ENCODE peak calls at places on chromosomes 12 and 14, in seven cellular contexts. K is neuronal stem cell, D is GM23248, U is astrocyte, Y is HCT116, I is neural progenitor cell, O is adipocyte. Z is an unnamed sample.
A peak's percentile ranks its signal among the peaks of the same experiment; 100 is the strongest.

GRCh38 chr12:120885521-120885920 is 18.6 kb downstream of the SPPL3 start:
- DNase-seq in O (no peak), I (no peak), K (no peak), Y (no peak), U (no peak), D (no peak), Z (no peak)

GRCh38 chr14:94120667-94121335 is 8.6 kb downstream of the IFI27L2 start:
- DNase-seq in K (no peak), I (no peak), U (peak; percentile 79), O (peak; percentile 39), Y (no peak), D (peak; percentile 86), Z (no peak)

GRCh38 chr12:47828967-47829482 is 9.3 kb upstream of the HDAC7 start:
- DNase-seq in O (peak; percentile 86), U (no peak), I (no peak), Y (peak; percentile 41), K (no peak), D (peak; percentile 79), Z (no peak)

GRCh38 chr12:82857276-82857675 is 170.6 kb downstream of the TMTC2 start:
- DNase-seq in I (no peak), Y (no peak), O (no peak), D (no peak), U (no peak), K (no peak), Z (no peak)

GRCh38 chr14:96121660-96122395 is 82.7 kb downstream of the C14orf132 start:
- DNase-seq in U (peak; percentile 71), I (no peak), D (peak; percentile 84), O (peak; percentile 74), Y (no peak), K (no peak), Z (no peak)

GRCh38 chr14:59895721-59896120 is 24.2 kb upstream of the LRRC9 start:
- DNase-seq in K (no peak), O (no peak), I (no peak), Y (no peak), U (no peak), D (no peak), Z (no peak)

GRCh38 chr12:6341439-6342139 is at the start of gene TNFRSF1A:
- DNase-seq in I (peak; percentile 62), O (peak; percentile 92), Y (no peak), K (no peak), U (peak; percentile 73), D (peak; percentile 91), Z (no peak)

GRCh38 chr14:74882103-74882920 is 596 bp downstream of the DLST start:
- DNase-seq in O (peak; percentile 80), D (peak; percentile 90), U (peak; percentile 32), I (peak; percentile 65), K (peak; percentile 17), Y (no peak), Z (peak; percentile 84)

GRCh38 chr14:91339076-91339475 is 78.5 kb downstream of the CCDC88C start:
- DNase-seq in Y (no peak), K (no peak), O (no peak), D (no peak), I (no peak), U (no peak), Z (no peak)
- H3K9ac ChIP-seq in Y (no peak overlapping the region), K (peak overlapping the region; percentile 56), O (no peak overlapping the region), D (no peak overlapping the region), I (no peak overlapping the region), U (no peak overlapping the region), Z (no peak overlapping the region)

GRCh38 chr12:53748072-53748840 is 3.5 kb downstream of the CISTR start:
- DNase-seq in D (no peak), U (no peak), I (peak; percentile 84), O (no peak), Y (no peak), K (no peak), Z (no peak)
- H3K27me3 ChIP-seq in D (peaks cover 80% of the 10 kb centered on the region), U (peaks cover 80% of the 10 kb centered on the region), I (peaks cover 94% of the 10 kb centered on the region), O (peaks cover 80% of the 10 kb centered on the region), Y (no peaks in the 10 kb centered on the region), K (peaks cover 89% of the 10 kb centered on the region), Z (no peaks in the 10 kb centered on the region)

GRCh38 chr12:122943196-122943595 is 23.1 kb downstream of the ABCB9 start:
- DNase-seq in Y (no peak), U (no peak), D (peak; percentile 13), O (no peak), K (no peak), I (no peak), Z (no peak)
- H3K4me1 ChIP-seq in Y (peaks cover 82% of the 10 kb centered on the region), U (peaks cover 38% of the 10 kb centered on the region), D (peaks cover 28% of the 10 kb centered on the region), O (peaks cover 22% of the 10 kb centered on the region), K (peaks cover 7% of the 10 kb centered on the region), I (no peaks in the 10 kb centered on the region), Z (no peaks in the 10 kb centered on the region)

DNA sequence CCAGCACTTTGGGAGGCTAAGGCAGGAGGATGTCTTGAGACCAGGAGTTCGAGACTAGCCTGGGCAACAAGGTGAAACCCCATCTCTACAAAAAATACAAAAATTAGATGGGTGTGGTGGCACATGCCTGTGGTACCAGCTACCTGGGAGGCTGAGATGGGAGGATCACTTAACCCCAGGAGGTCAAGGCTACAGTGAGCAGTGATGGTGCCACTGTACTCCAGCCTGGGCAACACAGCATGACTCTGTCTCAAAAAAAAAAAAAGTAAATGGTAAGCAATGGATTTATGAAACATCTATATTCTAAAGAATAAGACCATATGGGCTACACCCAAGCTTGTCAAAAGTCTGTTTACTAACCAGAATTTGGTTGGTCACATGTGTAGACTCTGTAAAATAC is 12.3 kb downstream of the FGD6 start:
- DNase-seq in D (peak; percentile 17), U (no peak), I (no peak), K (no peak), Y (no peak), O (no peak), Z (no peak)
- H3K9ac ChIP-seq in D (peak overlapping the region; percentile 66), U (peak overlapping the region; percentile 79), I (no peak overlapping the region), K (no peak overlapping the region), Y (peak overlapping the region; percentile 68), O (peak overlapping the region; percentile 85), Z (no peak overlapping the region)

GRCh38 chr12:132386926-132387497 is 57.6 kb upstream of the GALNT9 start:
- DNase-seq in I (no peak), K (no peak), D (no peak), O (no peak), Y (no peak), U (no peak), Z (no peak)

GRCh38 chr12:132389066-132389465 is 59.7 kb upstream of the GALNT9 start:
- DNase-seq in U (no peak), I (no peak), Y (no peak), O (no peak), D (no peak), K (no peak), Z (no peak)

GRCh38 chr12:132390287-132391076 is 61.1 kb upstream of the GALNT9 start:
- DNase-seq in O (no peak), Y (no peak), D (no peak), I (no peak), K (no peak), U (no peak), Z (no peak)

GRCh38 chr12:132389526-132390286 is 60.3 kb upstream of the GALNT9 start:
- DNase-seq in O (no peak), K (no peak), I (no peak), U (no peak), D (no peak), Y (no peak), Z (no peak)

DNA sequence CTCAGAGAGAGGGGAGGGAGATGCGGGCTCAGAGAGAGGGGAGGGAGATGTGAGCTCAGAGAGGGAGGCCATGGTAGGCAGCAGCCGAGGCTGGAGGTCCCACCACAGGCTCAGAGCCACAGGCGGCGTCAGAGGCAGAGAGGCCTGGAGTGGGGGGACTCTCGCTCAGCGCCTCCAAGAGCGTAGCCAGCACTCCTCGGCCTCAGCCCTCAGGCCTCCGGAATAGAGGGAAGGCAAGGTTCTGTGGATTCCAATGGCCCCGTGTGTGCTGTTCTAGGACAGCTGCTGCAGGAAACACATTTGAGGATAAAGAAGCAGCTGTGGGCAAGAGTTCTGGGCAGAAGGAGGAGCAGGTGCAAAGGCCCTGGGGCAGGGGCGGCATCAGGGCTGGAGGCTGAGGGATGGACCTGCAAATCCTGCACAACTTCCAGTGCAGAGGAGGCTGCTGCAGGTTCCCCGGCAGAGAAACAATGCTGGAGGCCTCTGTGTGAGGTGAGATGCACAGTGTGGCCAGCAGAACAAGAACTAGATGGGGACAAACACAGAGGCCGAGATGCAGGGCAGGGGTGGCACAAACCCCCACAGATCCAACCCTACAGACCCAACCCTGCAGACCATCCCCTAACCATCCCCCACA is 59.1 kb upstream of the GALNT9 start:
- DNase-seq in I (no peak), U (no peak), D (no peak), O (no peak), Y (no peak), K (no peak), Z (no peak)
- H3K27me3 ChIP-seq in I (peaks cover 88% of the 10 kb centered on the region), U (peaks cover 15% of the 10 kb centered on the region), D (peaks cover 41% of the 10 kb centered on the region), O (peaks cover 53% of the 10 kb centered on the region), Y (peaks cover 12% of the 10 kb centered on the region), K (peaks cover 68% of the 10 kb centered on the region), Z (no peaks in the 10 kb centered on the region)

DNA sequence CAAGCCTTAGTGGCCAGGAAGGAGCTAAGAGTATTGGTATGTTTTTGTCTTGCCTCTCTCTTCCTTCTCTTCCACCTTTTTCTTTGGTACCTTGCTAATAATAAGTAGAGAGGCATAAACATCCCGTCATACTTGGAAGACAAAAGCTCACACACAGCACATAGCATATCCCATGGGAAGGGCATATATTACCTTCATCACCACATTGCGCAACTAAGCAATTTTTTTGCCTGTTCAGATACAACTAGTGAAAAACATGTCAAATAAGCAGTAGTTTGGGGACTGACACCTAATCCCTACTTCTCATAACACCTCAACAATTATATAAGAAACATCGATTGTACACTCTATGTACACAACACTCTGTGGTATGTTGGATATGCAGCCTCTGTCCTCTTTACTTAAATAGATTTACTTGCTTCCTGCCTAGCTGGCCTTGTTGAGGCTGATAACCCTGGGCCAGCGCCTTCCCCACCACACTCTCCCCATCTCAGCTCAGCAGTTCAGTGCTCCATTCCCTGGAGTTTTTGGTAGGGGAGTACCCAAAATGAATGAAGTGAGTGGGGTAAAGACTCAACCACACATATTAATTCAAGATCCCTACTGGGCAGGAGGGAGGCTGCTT is 35.4 kb downstream of the MBIP start:
- DNase-seq in D (no peak), Y (no peak), I (no peak), O (no peak), K (no peak), U (no peak), Z (no peak)
- H3K4me1 ChIP-seq in D (no peaks in the 10 kb centered on the region), Y (no peaks in the 10 kb centered on the region), I (peaks cover 40% of the 10 kb centered on the region), O (no peaks in the 10 kb centered on the region), K (peaks cover 15% of the 10 kb centered on the region), U (no peaks in the 10 kb centered on the region), Z (no peaks in the 10 kb centered on the region)

DNA sequence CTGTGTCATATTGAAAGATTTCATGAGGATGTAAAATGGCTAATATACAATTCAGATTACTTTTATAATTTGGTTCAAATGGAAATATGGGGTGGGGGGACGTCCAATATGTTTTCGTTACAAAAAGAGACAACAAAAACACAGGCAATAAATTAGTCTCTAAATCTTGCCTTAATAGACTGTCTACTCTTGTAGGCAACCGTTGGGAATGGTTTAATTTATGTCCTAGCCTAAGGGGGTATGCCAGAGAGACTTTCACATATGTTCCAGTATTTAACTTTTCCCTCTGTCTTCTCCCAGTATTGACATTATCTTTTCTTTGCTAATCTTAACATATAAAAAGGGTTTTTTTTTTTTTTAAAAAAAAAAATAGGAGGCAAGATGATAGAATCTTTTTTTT is 41.5 kb upstream of the LIN7A start:
- DNase-seq in O (no peak), K (no peak), I (no peak), U (no peak), Y (no peak), D (no peak), Z (no peak)
- H3K9ac ChIP-seq in O (no peak overlapping the region), K (no peak overlapping the region), I (no peak overlapping the region), U (no peak overlapping the region), Y (no peak overlapping the region), D (no peak overlapping the region), Z (no peak overlapping the region)

GRCh38 chr14:70168401-70168800 is 20.4 kb downstream of the SLC8A3 start:
- DNase-seq in D (no peak), U (no peak), Y (no peak), O (no peak), K (no peak), I (no peak), Z (no peak)
- H3K27me3 ChIP-seq in D (no peaks in the 10 kb centered on the region), U (no peaks in the 10 kb centered on the region), Y (peaks cover 78% of the 10 kb centered on the region), O (no peaks in the 10 kb centered on the region), K (no peaks in the 10 kb centered on the region), I (no peaks in the 10 kb centered on the region), Z (no peaks in the 10 kb centered on the region)